ENCODE peak calls at places on chromosomes 12 and 14, in four cellular contexts. Z is uterus, G is mucosa of gallbladder, K is KBM-7. B is an unnamed sample.

GRCh38 chr14:54568821-54569591 is 2.1 kb downstream of the SAMD4A start:
- DNase-seq in Z (peak), G (peak), K (no peak), B (no peak)

GRCh38 chr12:107679346-107679745 is 6.3 kb upstream of the PWP1 start:
- DNase-seq in Z (no peak), G (no peak), K (no peak), B (no peak)

GRCh38 chr14:77315115-77315944 is 5.4 kb downstream of the POMT2 start:
- DNase-seq in Z (no peak), G (no peak), K (no peak), B (no peak)

GRCh38 chr14:50363734-50364113 is 33.0 kb downstream of the CDKL1 start:
- DNase-seq in Z (no peak), G (no peak), K (peak), B (no peak)

GRCh38 chr12:93087836-93088610 is 158.9 kb upstream of the EEA1 start:
- DNase-seq in Z (no peak), G (no peak), K (no peak), B (no peak)

GRCh38 chr12:3213171-3213570 is 136.0 kb downstream of the TSPAN9 start:
- DNase-seq in Z (no peak), G (no peak), K (no peak), B (no peak)

GRCh38 chr12:120886194-120887018 is 17.8 kb downstream of the SPPL3 start:
- DNase-seq in Z (no peak), G (no peak), K (peak), B (no peak)

GRCh38 chr12:28539691-28540323 is 349.6 kb downstream of the CCDC91 start:
- DNase-seq in Z (no peak), G (no peak), K (no peak), B (no peak)

GRCh38 chr14:35213869-35214387 is 78.3 kb upstream of the PSMA6 start:
- DNase-seq in Z (no peak), G (no peak), K (no peak), B (no peak)

GRCh38 chr12:115385141-115385540 is 701.2 kb upstream of the TBX3 start:
- DNase-seq in Z (no peak), G (no peak), K (no peak), B (no peak)

GRCh38 chr14:36773136-36773540 is 111.5 kb downstream of the PAX9 start:
- DNase-seq in Z (no peak), G (no peak), K (no peak), B (no peak)